ENCODE peak calls at places on chromosomes 12 and 14, in four cellular contexts. One of them, this sample, is unnamed.

GRCh38 chr14:81164167-81164774 is 56.5 kb downstream of the GTF2A1 start:
- DNase-seq in midbrain: peak
- DNase-seq in fibroblast of pulmonary artery: peak
- DNase-seq in mesenchymal stem cell: peak
- DNase-seq in this sample: peak

GRCh38 chr14:28635387-28635786 is 131.2 kb upstream of the FOXG1 start:
- DNase-seq in mesenchymal stem cell: peak
- DNase-seq in fibroblast of pulmonary artery: peak
- DNase-seq in midbrain: peak
- DNase-seq in this sample: peak

GRCh38 chr14:31781578-31781977 is 220.4 kb downstream of the NUBPL start:
- DNase-seq in mesenchymal stem cell: no peak
- DNase-seq in fibroblast of pulmonary artery: no peak
- DNase-seq in midbrain: no peak
- DNase-seq in this sample: no peak

GRCh38 chr14:65211341-65211987 is 109.1 kb upstream of the MAX start:
- DNase-seq in mesenchymal stem cell: peak
- DNase-seq in midbrain: no peak
- DNase-seq in fibroblast of pulmonary artery: peak
- DNase-seq in this sample: peak

GRCh38 chr14:81326451-81326850 is 73.7 kb downstream of the STON2 start:
- DNase-seq in fibroblast of pulmonary artery: no peak
- DNase-seq in midbrain: no peak
- DNase-seq in mesenchymal stem cell: no peak
- DNase-seq in this sample: no peak

GRCh38 chr12:90965204-90965603 is 10.2 kb upstream of the CCER1 start:
- DNase-seq in fibroblast of pulmonary artery: no peak
- DNase-seq in midbrain: no peak
- DNase-seq in mesenchymal stem cell: no peak
- DNase-seq in this sample: no peak

GRCh38 chr12:542290-543113 is 82.8 kb downstream of the B4GALNT3 start:
- DNase-seq in midbrain: no peak
- DNase-seq in fibroblast of pulmonary artery: no peak
- DNase-seq in mesenchymal stem cell: no peak
- DNase-seq in this sample: no peak

GRCh38 chr14:61107148-61107641 is 126.2 kb downstream of the SLC38A6 start:
- DNase-seq in fibroblast of pulmonary artery: peak
- DNase-seq in mesenchymal stem cell: no peak
- DNase-seq in midbrain: no peak
- DNase-seq in this sample: peak

GRCh38 chr14:100593751-100594624 is 6.8 kb upstream of the BEGAIN start:
- DNase-seq in fibroblast of pulmonary artery: no peak
- DNase-seq in mesenchymal stem cell: no peak
- DNase-seq in midbrain: no peak
- DNase-seq in this sample: no peak

GRCh38 chr12:62625238-62625637 is 158.6 kb downstream of the MON2 start:
- DNase-seq in fibroblast of pulmonary artery: peak
- DNase-seq in midbrain: no peak
- DNase-seq in mesenchymal stem cell: peak
- DNase-seq in this sample: peak

GRCh38 chr12:27525373-27525772 is 1.4 kb downstream of the PPFIBP1 start:
- DNase-seq in mesenchymal stem cell: peak
- DNase-seq in midbrain: no peak
- DNase-seq in fibroblast of pulmonary artery: peak
- DNase-seq in this sample: peak

GRCh38 chr12:69266045-69266635 is 26.8 kb downstream of the CPSF6 start:
- DNase-seq in mesenchymal stem cell: peak
- DNase-seq in midbrain: no peak
- DNase-seq in fibroblast of pulmonary artery: peak
- DNase-seq in this sample: peak

GRCh38 chr12:608413-608812 is 54.8 kb downstream of the NINJ2 start:
- DNase-seq in mesenchymal stem cell: no peak
- DNase-seq in midbrain: no peak
- DNase-seq in fibroblast of pulmonary artery: no peak
- DNase-seq in this sample: no peak

GRCh38 chr12:82593143-82593542 is 93.6 kb upstream of the TMTC2 start:
- DNase-seq in fibroblast of pulmonary artery: no peak
- DNase-seq in mesenchymal stem cell: no peak
- DNase-seq in midbrain: no peak
- DNase-seq in this sample: no peak

GRCh38 chr12:4277856-4278581 is 4.5 kb downstream of the CCND2 start:
- DNase-seq in mesenchymal stem cell: no peak
- DNase-seq in fibroblast of pulmonary artery: no peak
- DNase-seq in midbrain: no peak
- DNase-seq in this sample: no peak

GRCh38 chr14:101665478-101666078 is 95.9 kb upstream of the PPP2R5C start:
- DNase-seq in midbrain: no peak
- DNase-seq in fibroblast of pulmonary artery: peak
- DNase-seq in mesenchymal stem cell: peak
- DNase-seq in this sample: peak

GRCh38 chr14:81476816-81477215 is 56.8 kb downstream of the SEL1L start:
- DNase-seq in midbrain: no peak
- DNase-seq in fibroblast of pulmonary artery: no peak
- DNase-seq in mesenchymal stem cell: no peak
- DNase-seq in this sample: no peak

GRCh38 chr14:92568621-92569479 is 55.3 kb downstream of the RIN3 start:
- DNase-seq in mesenchymal stem cell: no peak
- DNase-seq in fibroblast of pulmonary artery: no peak
- DNase-seq in midbrain: no peak
- DNase-seq in this sample: no peak

GRCh38 chr12:50517456-50518048 is 12.8 kb downstream of the DIP2B start:
- DNase-seq in midbrain: peak
- DNase-seq in fibroblast of pulmonary artery: peak
- DNase-seq in mesenchymal stem cell: peak
- DNase-seq in this sample: peak

GRCh38 chr14:24692382-24693352 is 58.7 kb upstream of the GZMB start:
- DNase-seq in mesenchymal stem cell: no peak
- DNase-seq in midbrain: no peak
- DNase-seq in fibroblast of pulmonary artery: no peak
- DNase-seq in this sample: no peak

GRCh38 chr12:85690146-85690545 is 146.1 kb downstream of the RASSF9 start:
- DNase-seq in mesenchymal stem cell: no peak
- DNase-seq in midbrain: no peak
- DNase-seq in fibroblast of pulmonary artery: no peak
- DNase-seq in this sample: no peak

GRCh38 chr12:31034372-31034771 is 39.3 kb upstream of the DDX11 start:
- DNase-seq in fibroblast of pulmonary artery: no peak
- DNase-seq in midbrain: no peak
- DNase-seq in mesenchymal stem cell: no peak
- DNase-seq in this sample: no peak

This sample was measured in iris pigment epithelial cell.